ENCODE peak calls at places on chromosomes 16 and 17, in four cellular contexts. Y is H1, F is K562, N is HepG2. R is an unnamed sample.

GRCh38 chr17:50176559-50177471 is 11.0 kb downstream of the SGCA start:
- DNase-seq in Y (no peak), F (no peak), N (no peak), R (no peak)

GRCh38 chr17:72772331-72772821 is 320.1 kb downstream of the SLC39A11 start:
- DNase-seq in Y (no peak), F (no peak), N (no peak), R (no peak)

GRCh38 chr17:63911657-63912100 is 621 bp upstream of the CSHL1 start:
- DNase-seq in Y (peak; percentile 87), F (peak; percentile 64), N (no peak), R (peak; percentile 41)

GRCh38 chr16:68528686-68529379 is 10.3 kb upstream of the ZFP90 start:
- DNase-seq in Y (peak; percentile 94), F (peak; percentile 87), N (peak; percentile 85), R (peak; percentile 87)

GRCh38 chr16:31488630-31489564 is 6.0 kb downstream of the SLC5A2 start:
- DNase-seq in Y (no peak), F (no peak), N (no peak), R (no peak)

GRCh38 chr17:12730931-12731521 is 58.3 kb upstream of the ARHGAP44 start:
- DNase-seq in Y (peak; percentile 63), F (peak; percentile 2), N (no peak), R (peak; percentile 9)

GRCh38 chr17:51152766-51153209 is 571 bp upstream of the NME1 start:
- DNase-seq in Y (no peak), F (no peak), N (peak; percentile 27), R (peak; percentile 60)

GRCh38 chr16:31505483-31505882 is 2.7 kb downstream of the RUSF1 start:
- DNase-seq in Y (no peak), F (no peak), N (no peak), R (no peak)

GRCh38 chr17:74070374-74070773 is 133.1 kb upstream of the RPL38 start:
- DNase-seq in Y (no peak), F (no peak), N (no peak), R (no peak)

GRCh38 chr17:59506907-59507726 is 58.3 kb upstream of the DHX40 start:
- DNase-seq in Y (no peak), F (no peak), N (no peak), R (no peak)

GRCh38 chr16:19474617-19475016 is 47.3 kb downstream of the GDE1 start:
- DNase-seq in Y (no peak), F (no peak), N (no peak), R (no peak)

GRCh38 chr17:17126131-17127110 is 79.7 kb downstream of the PLD6 start:
- DNase-seq in Y (no peak), F (no peak), N (no peak), R (no peak)

GRCh38 chr17:66830451-66830850 is 4.5 kb upstream of the CACNG5 start:
- DNase-seq in Y (no peak), F (no peak), N (no peak), R (no peak)

GRCh38 chr17:2841606-2842005 is 45.4 kb downstream of the RAP1GAP2 start:
- DNase-seq in Y (no peak), F (no peak), N (no peak), R (no peak)

GRCh38 chr17:36072431-36073121 is 8.5 kb downstream of the CCL18 start:
- DNase-seq in Y (peak; percentile 88), F (peak; percentile 78), N (peak; percentile 52), R (peak; percentile 70)

GRCh38 chr17:8867361-8867981 is at the start of gene PIK3R6:
- DNase-seq in Y (no peak), F (no peak), N (no peak), R (no peak)

GRCh38 chr17:82787081-82787848 is 35.4 kb downstream of the TBCD start:
- DNase-seq in Y (no peak), F (no peak), N (no peak), R (no peak)

GRCh38 chr17:51653902-51654301 is 393.6 kb downstream of the UTP18 start:
- DNase-seq in Y (no peak), F (no peak), N (no peak), R (peak; percentile 21)

GRCh38 chr16:57966133-57966805 is 4.7 kb downstream of the CNGB1 start:
- DNase-seq in Y (no peak), F (no peak), N (no peak), R (no peak)

GRCh38 chr16:29014561-29015029 is 29.7 kb downstream of the LAT start:
- DNase-seq in Y (no peak), F (no peak), N (no peak), R (no peak)

GRCh38 chr17:1029196-1029911 is 32.4 kb downstream of the TIMM22 start:
- DNase-seq in Y (no peak), F (no peak), N (no peak), R (no peak)

GRCh38 chr17:60792250-60792898 is 114.7 kb downstream of the BCAS3 start:
- DNase-seq in Y (no peak), F (no peak), N (no peak), R (no peak)

GRCh38 chr17:64092952-64093451 is 36.9 kb downstream of the ERN1 start:
- DNase-seq in Y (no peak), F (no peak), N (peak; percentile 17), R (no peak)

GRCh38 chr16:50838165-50838564 is 96.3 kb downstream of the CYLD start:
- DNase-seq in Y (no peak), F (no peak), N (no peak), R (no peak)

GRCh38 chr16:57365826-57366536 is 6.3 kb upstream of the CX3CL1 start:
- DNase-seq in Y (no peak), F (no peak), N (no peak), R (no peak)

GRCh38 chr17:679491-679890 is 35.1 kb downstream of the VPS53 start:
- DNase-seq in Y (no peak), F (no peak), N (no peak), R (no peak)

GRCh38 chr17:1485311-1485747 is 7.2 kb downstream of the MYO1C start:
- DNase-seq in Y (no peak), F (peak; percentile 49), N (peak; percentile 12), R (peak; percentile 65)

GRCh38 chr17:60941028-60941427 is 263.4 kb downstream of the BCAS3 start:
- DNase-seq in Y (no peak), F (peak; percentile 12), N (no peak), R (no peak)

GRCh38 chr17:58630883-58631522 is 60.8 kb downstream of the TEX14 start:
- DNase-seq in Y (peak; percentile 51), F (peak; percentile 88), N (no peak), R (no peak)

GRCh38 chr17:6574689-6575595 is 18.6 kb upstream of the PITPNM3 start:
- DNase-seq in Y (peak; percentile 52), F (peak; percentile 81), N (no peak), R (no peak)
- TF ChIP-seq JUN in Y (no peak), F (no peak), N (no peak), R (no peak)

GRCh38 chr17:43428524-43428923 is 29.7 kb downstream of the ARL4D start:
- DNase-seq in Y (no peak), F (no peak), N (no peak), R (no peak)

GRCh38 chr17:43430936-43431649 is 32.3 kb downstream of the ARL4D start:
- DNase-seq in Y (no peak), F (no peak), N (no peak), R (no peak)

GRCh38 chr17:43423777-43424455 is 25.1 kb downstream of the ARL4D start:
- DNase-seq in Y (no peak), F (no peak), N (no peak), R (no peak)

GRCh38 chr17:43431741-43432523 is 33.1 kb downstream of the ARL4D start:
- DNase-seq in Y (no peak), F (no peak), N (no peak), R (no peak)

GRCh38 chr17:43427362-43428043 is 28.7 kb downstream of the ARL4D start:
- DNase-seq in Y (no peak), F (no peak), N (no peak), R (no peak)
- TF ChIP-seq CHD2 in Y (no peak), F (no peak), N (no peak), R (no peak)

GRCh38 chr17:79294459-79295071 is 219.9 kb downstream of the ENGASE start:
- DNase-seq in Y (peak; percentile 95), F (peak; percentile 72), N (peak; percentile 36), R (peak; percentile 49)
- TF ChIP-seq JUN in Y (no peak), F (no peak), N (no peak), R (no peak)

DNA sequence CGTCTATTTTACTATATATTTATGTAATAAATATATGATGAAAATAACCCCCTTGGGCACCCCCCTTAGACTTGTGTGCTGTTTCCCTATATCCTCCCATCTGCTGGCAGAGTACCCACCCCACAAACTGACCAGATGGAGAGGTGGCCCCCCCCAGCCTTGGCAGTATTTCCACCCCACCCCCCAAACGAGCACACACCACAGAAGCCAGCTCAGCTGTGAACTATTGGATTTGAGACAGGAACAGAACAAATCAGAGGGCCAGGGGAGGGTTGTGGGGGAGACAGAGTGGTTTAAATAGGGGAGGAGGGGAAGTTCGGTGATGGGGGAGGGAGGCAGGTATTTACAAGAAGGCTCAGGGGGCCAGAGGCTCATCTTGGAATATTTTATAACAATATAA is 7.8 kb downstream of the NR1D1 start:
- DNase-seq in Y (no peak), F (no peak), N (no peak), R (no peak)
- TF ChIP-seq CHD2 in Y (no peak), F (no peak), N (no peak), R (no peak)

DNA sequence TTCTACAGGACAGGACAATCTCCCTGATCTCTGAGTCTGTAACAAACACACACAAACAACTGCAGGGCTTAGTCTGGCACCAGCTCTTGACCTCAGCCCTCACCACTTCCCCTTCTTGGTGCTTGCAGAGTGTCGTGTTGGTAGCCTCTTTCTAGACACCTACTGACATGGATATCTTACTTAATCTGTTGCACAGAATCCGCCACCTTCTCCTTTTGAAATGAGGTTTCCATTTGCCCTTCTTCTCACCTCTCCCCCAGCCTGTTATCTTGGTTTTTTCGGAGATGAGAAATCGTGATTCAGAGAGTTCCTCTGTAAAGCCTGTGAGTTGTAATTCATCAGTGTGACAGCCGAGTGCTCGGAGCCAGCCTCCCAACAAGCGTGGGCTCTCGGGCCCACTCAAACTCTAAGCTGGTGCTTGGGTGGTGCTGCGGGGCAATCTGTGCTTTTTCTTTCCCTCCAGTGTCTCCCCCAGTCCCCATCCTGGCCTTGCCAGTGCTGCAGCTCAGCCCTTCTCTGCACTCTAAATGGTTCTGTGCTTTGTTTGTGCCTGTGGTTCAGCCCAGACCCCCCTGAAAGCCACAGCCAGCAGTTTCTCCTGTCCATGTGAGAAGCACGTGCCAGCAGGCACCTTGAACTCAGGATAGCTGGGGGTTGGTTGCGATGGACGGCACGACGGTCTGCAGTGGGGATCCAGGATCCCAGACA is 28.1 kb downstream of the KIAA0513 start:
- DNase-seq in Y (no peak), F (peak; percentile 83), N (peak; percentile 32), R (no peak)
- TF ChIP-seq JUN in Y (no peak), F (no peak), N (peak; percentile 59), R (no peak)

DNA sequence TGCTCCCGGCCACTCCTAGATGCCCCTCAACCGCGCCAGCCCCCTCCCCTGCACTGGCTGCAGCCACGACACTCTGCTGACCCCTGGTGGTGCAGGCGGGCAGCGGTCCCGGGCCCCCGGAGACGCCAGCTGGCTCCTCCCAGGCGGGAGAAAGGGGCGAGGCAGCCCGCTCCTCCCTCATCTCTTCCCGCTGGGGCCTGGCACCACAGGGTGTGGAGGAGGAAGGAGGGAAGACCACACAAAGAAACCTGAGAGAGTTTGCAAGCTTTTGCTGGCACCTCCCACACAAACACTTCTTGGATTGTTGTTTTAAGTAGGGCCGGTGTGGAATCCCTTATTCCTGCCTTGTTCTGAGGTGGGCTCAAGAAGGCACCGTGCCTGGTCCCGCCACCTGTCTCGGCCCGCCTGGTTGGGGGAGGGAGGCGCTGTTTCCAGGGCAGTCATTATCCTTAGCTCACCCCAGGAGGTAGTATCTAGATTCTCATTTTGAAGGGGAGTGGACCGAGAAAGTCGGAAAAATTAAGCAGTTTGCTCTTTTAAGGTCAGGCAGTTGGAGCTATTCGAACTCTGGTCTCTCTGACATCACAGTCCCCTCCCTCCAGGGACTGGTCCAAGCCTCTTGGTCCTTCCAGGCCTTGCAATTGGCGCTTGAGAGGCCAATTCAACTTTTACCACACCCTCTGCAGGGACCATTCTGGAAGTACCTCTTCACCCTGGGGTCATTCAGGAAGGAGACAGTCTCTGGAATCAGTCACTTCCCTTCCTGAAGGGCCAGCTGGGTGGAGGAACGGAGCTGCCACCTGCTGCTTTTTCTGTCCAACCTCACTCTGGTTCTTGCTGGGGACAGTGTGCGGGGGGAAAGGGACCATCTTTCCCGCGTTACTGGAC is 951 bp upstream of the ANKRD13B start:
- DNase-seq in Y (peak; percentile 100), F (peak; percentile 90), N (peak; percentile 74), R (peak; percentile 95)
- TF ChIP-seq CHD2 in Y (peak; percentile 13), F (no peak), N (no peak), R (no peak)

R was measured in A549.